ENCODE peak calls at places on chromosome 10, in eight cellular contexts. One of them, this sample, is unnamed.

GRCh38 chr10:114551310-114551972 is 106.6 kb downstream of the ABLIM1 start:
- DNase-seq in GM06990: no peak
- DNase-seq in HFFc6: no peak
- DNase-seq in upper lobe of right lung: peak; percentile 78
- DNase-seq in psoas muscle: peak; percentile 32
- DNase-seq in GM12864: no peak
- DNase-seq in Calu3: no peak
- DNase-seq in HFF-Myc: no peak
- DNase-seq in this sample: no peak

GRCh38 chr10:24953350-24954074 is 1.1 kb upstream of the PRTFDC1 start:
- DNase-seq in GM06990: no peak
- DNase-seq in HFFc6: no peak
- DNase-seq in upper lobe of right lung: no peak
- DNase-seq in psoas muscle: no peak
- DNase-seq in GM12864: no peak
- DNase-seq in Calu3: no peak
- DNase-seq in HFF-Myc: no peak
- DNase-seq in this sample: no peak

GRCh38 chr10:69881202-69881601 is 79.5 kb downstream of the COL13A1 start:
- DNase-seq in GM06990: no peak
- DNase-seq in HFFc6: no peak
- DNase-seq in upper lobe of right lung: no peak
- DNase-seq in psoas muscle: no peak
- DNase-seq in GM12864: no peak
- DNase-seq in Calu3: no peak
- DNase-seq in HFF-Myc: no peak
- DNase-seq in this sample: no peak

GRCh38 chr10:70603439-70603778 is 868 bp upstream of the PRF1 start:
- DNase-seq in GM06990: no peak
- DNase-seq in HFFc6: no peak
- DNase-seq in upper lobe of right lung: no peak
- DNase-seq in psoas muscle: no peak
- DNase-seq in GM12864: no peak
- DNase-seq in Calu3: no peak
- DNase-seq in HFF-Myc: no peak
- DNase-seq in this sample: no peak

GRCh38 chr10:50508315-50509051 is 115.3 kb downstream of the SGMS1 start:
- DNase-seq in GM06990: peak; percentile 88
- DNase-seq in HFFc6: no peak
- DNase-seq in upper lobe of right lung: no peak
- DNase-seq in psoas muscle: no peak
- DNase-seq in GM12864: peak; percentile 94
- DNase-seq in Calu3: peak; percentile 33
- DNase-seq in HFF-Myc: no peak
- DNase-seq in this sample: peak; percentile 62

GRCh38 chr10:58266003-58266825 is 1.5 kb downstream of the IPMK start:
- DNase-seq in GM06990: peak; percentile 34
- DNase-seq in HFFc6: peak; percentile 63
- DNase-seq in upper lobe of right lung: no peak
- DNase-seq in psoas muscle: no peak
- DNase-seq in GM12864: peak; percentile 36
- DNase-seq in Calu3: no peak
- DNase-seq in HFF-Myc: no peak
- DNase-seq in this sample: peak; percentile 40

GRCh38 chr10:96339956-96340904 is 18.6 kb downstream of the OPALIN start:
- DNase-seq in GM06990: no peak
- DNase-seq in HFFc6: peak; percentile 74
- DNase-seq in upper lobe of right lung: no peak
- DNase-seq in psoas muscle: peak; percentile 23
- DNase-seq in GM12864: peak; percentile 43
- DNase-seq in Calu3: peak; percentile 54
- DNase-seq in HFF-Myc: peak; percentile 20
- DNase-seq in this sample: peak; percentile 61

GRCh38 chr10:112491144-112491543 is 44.1 kb downstream of the VTI1A start:
- DNase-seq in GM06990: no peak
- DNase-seq in HFFc6: peak; percentile 14
- DNase-seq in upper lobe of right lung: no peak
- DNase-seq in psoas muscle: no peak
- DNase-seq in GM12864: no peak
- DNase-seq in Calu3: no peak
- DNase-seq in HFF-Myc: no peak
- DNase-seq in this sample: no peak

GRCh38 chr10:89861584-89862287 is 160.3 kb downstream of the KIF20B start:
- DNase-seq in GM06990: no peak
- DNase-seq in HFFc6: peak; percentile 4
- DNase-seq in upper lobe of right lung: no peak
- DNase-seq in psoas muscle: no peak
- DNase-seq in GM12864: no peak
- DNase-seq in Calu3: peak; percentile 11
- DNase-seq in HFF-Myc: no peak
- DNase-seq in this sample: no peak

GRCh38 chr10:110834622-110835219 is 37.0 kb upstream of the PDCD4 start:
- DNase-seq in GM06990: no peak
- DNase-seq in HFFc6: no peak
- DNase-seq in upper lobe of right lung: no peak
- DNase-seq in psoas muscle: no peak
- DNase-seq in GM12864: no peak
- DNase-seq in Calu3: no peak
- DNase-seq in HFF-Myc: no peak
- DNase-seq in this sample: no peak

GRCh38 chr10:79079074-79079397 is 10.3 kb downstream of the ZMIZ1 start:
- DNase-seq in GM06990: no peak
- DNase-seq in HFFc6: no peak
- DNase-seq in upper lobe of right lung: no peak
- DNase-seq in psoas muscle: no peak
- DNase-seq in GM12864: no peak
- DNase-seq in Calu3: no peak
- DNase-seq in HFF-Myc: no peak
- DNase-seq in this sample: no peak

GRCh38 chr10:60029441-60029840 is 123.1 kb upstream of the CCDC6 start:
- DNase-seq in GM06990: no peak
- DNase-seq in HFFc6: no peak
- DNase-seq in upper lobe of right lung: no peak
- DNase-seq in psoas muscle: no peak
- DNase-seq in GM12864: no peak
- DNase-seq in Calu3: no peak
- DNase-seq in HFF-Myc: no peak
- DNase-seq in this sample: no peak

GRCh38 chr10:25974897-25975459 is 40.9 kb downstream of the MYO3A start:
- DNase-seq in GM06990: no peak
- DNase-seq in HFFc6: no peak
- DNase-seq in upper lobe of right lung: no peak
- DNase-seq in psoas muscle: no peak
- DNase-seq in GM12864: no peak
- DNase-seq in Calu3: no peak
- DNase-seq in HFF-Myc: no peak
- DNase-seq in this sample: no peak

GRCh38 chr10:132715791-132716680 is 69.9 kb downstream of the NKX6-2 start:
- DNase-seq in GM06990: no peak
- DNase-seq in HFFc6: no peak
- DNase-seq in upper lobe of right lung: no peak
- DNase-seq in psoas muscle: peak; percentile 7
- DNase-seq in GM12864: no peak
- DNase-seq in Calu3: no peak
- DNase-seq in HFF-Myc: no peak
- DNase-seq in this sample: no peak

GRCh38 chr10:6701289-6701688 is 121.2 kb upstream of the PRKCQ start:
- DNase-seq in GM06990: no peak
- DNase-seq in HFFc6: no peak
- DNase-seq in upper lobe of right lung: no peak
- DNase-seq in psoas muscle: no peak
- DNase-seq in GM12864: no peak
- DNase-seq in Calu3: peak; percentile 52
- DNase-seq in HFF-Myc: no peak
- DNase-seq in this sample: no peak

GRCh38 chr10:86480571-86480970 is 41.0 kb downstream of the WAPL start:
- DNase-seq in GM06990: no peak
- DNase-seq in HFFc6: no peak
- DNase-seq in upper lobe of right lung: no peak
- DNase-seq in psoas muscle: no peak
- DNase-seq in GM12864: no peak
- DNase-seq in Calu3: no peak
- DNase-seq in HFF-Myc: no peak
- DNase-seq in this sample: no peak

GRCh38 chr10:69403519-69403918 is 13.2 kb downstream of the TACR2 start:
- DNase-seq in GM06990: no peak
- DNase-seq in HFFc6: peak; percentile 72
- DNase-seq in upper lobe of right lung: no peak
- DNase-seq in psoas muscle: no peak
- DNase-seq in GM12864: no peak
- DNase-seq in Calu3: no peak
- DNase-seq in HFF-Myc: no peak
- DNase-seq in this sample: no peak

GRCh38 chr10:63633677-63634487 is 112.7 kb downstream of the REEP3 start:
- DNase-seq in GM06990: no peak
- DNase-seq in HFFc6: peak; percentile 37
- DNase-seq in upper lobe of right lung: no peak
- DNase-seq in psoas muscle: no peak
- DNase-seq in GM12864: no peak
- DNase-seq in Calu3: peak; percentile 43
- DNase-seq in HFF-Myc: peak; percentile 45
- DNase-seq in this sample: no peak
- TF ChIP-seq CTCF in GM06990: peak; percentile 24
- TF ChIP-seq CTCF in HFFc6: peak; percentile 78
- TF ChIP-seq CTCF in upper lobe of right lung: peak; percentile 41
- TF ChIP-seq CTCF in psoas muscle: peak; percentile 36
- TF ChIP-seq CTCF in GM12864: no peak
- TF ChIP-seq CTCF in Calu3: peak; percentile 47
- TF ChIP-seq CTCF in HFF-Myc: peak; percentile 47
- TF ChIP-seq CTCF in this sample: peak; percentile 18

GRCh38 chr10:46301721-46302479 is 15.1 kb downstream of the ANTXRL start:
- DNase-seq in GM06990: no peak
- DNase-seq in HFFc6: no peak
- DNase-seq in upper lobe of right lung: no peak
- DNase-seq in psoas muscle: no peak
- DNase-seq in GM12864: no peak
- DNase-seq in Calu3: no peak
- DNase-seq in HFF-Myc: no peak
- DNase-seq in this sample: no peak

GRCh38 chr10:46299531-46300366 is 13.0 kb downstream of the ANTXRL start:
- DNase-seq in GM06990: no peak
- DNase-seq in HFFc6: no peak
- DNase-seq in upper lobe of right lung: no peak
- DNase-seq in psoas muscle: no peak
- DNase-seq in GM12864: no peak
- DNase-seq in Calu3: no peak
- DNase-seq in HFF-Myc: no peak
- DNase-seq in this sample: peak; percentile 21

GRCh38 chr10:46299267-46299530 is 12.4 kb downstream of the ANTXRL start:
- DNase-seq in GM06990: no peak
- DNase-seq in HFFc6: no peak
- DNase-seq in upper lobe of right lung: no peak
- DNase-seq in psoas muscle: no peak
- DNase-seq in GM12864: no peak
- DNase-seq in Calu3: no peak
- DNase-seq in HFF-Myc: no peak
- DNase-seq in this sample: peak; percentile 18

GRCh38 chr10:46298346-46299266 is 11.8 kb downstream of the ANTXRL start:
- DNase-seq in GM06990: no peak
- DNase-seq in HFFc6: no peak
- DNase-seq in upper lobe of right lung: no peak
- DNase-seq in psoas muscle: no peak
- DNase-seq in GM12864: no peak
- DNase-seq in Calu3: no peak
- DNase-seq in HFF-Myc: no peak
- DNase-seq in this sample: peak; percentile 14

DNA sequence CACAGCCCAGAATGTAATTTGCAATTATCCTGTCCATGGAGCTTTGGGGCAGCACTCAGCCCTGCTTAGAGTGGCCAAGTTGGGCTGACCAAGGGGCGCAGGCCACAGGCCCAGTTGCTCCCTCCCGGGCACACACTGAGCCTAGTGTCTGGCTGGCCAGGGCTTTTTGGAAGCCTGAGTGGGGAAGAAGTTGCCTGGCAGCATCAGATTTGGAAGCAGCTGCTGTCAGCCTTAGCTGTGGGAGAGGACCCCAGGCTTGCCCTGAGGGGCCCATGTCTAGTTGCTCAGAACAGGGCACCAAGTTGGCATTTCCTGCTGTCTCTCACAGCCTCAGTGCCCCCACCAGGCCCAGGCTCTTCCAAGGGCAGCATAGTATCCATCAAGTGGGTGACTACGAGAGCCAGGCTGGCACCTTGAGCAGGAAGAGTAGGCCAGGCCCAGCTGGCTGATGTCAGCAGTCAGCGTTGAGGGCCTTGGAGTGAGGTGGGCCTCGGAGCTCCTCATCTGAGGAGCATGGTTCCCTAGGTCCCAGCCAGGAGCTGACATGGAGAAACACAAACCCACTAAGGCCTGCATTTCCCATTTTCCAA is 14.4 kb downstream of the ANTXRL start:
- DNase-seq in GM06990: no peak
- DNase-seq in HFFc6: no peak
- DNase-seq in upper lobe of right lung: no peak
- DNase-seq in psoas muscle: no peak
- DNase-seq in GM12864: no peak
- DNase-seq in Calu3: no peak
- DNase-seq in HFF-Myc: no peak
- DNase-seq in this sample: no peak
- TF ChIP-seq CTCF in GM06990: no peak
- TF ChIP-seq CTCF in HFFc6: no peak
- TF ChIP-seq CTCF in upper lobe of right lung: no peak
- TF ChIP-seq CTCF in psoas muscle: no peak
- TF ChIP-seq CTCF in GM12864: no peak
- TF ChIP-seq CTCF in Calu3: no peak
- TF ChIP-seq CTCF in HFF-Myc: no peak
- TF ChIP-seq CTCF in this sample: no peak

DNA sequence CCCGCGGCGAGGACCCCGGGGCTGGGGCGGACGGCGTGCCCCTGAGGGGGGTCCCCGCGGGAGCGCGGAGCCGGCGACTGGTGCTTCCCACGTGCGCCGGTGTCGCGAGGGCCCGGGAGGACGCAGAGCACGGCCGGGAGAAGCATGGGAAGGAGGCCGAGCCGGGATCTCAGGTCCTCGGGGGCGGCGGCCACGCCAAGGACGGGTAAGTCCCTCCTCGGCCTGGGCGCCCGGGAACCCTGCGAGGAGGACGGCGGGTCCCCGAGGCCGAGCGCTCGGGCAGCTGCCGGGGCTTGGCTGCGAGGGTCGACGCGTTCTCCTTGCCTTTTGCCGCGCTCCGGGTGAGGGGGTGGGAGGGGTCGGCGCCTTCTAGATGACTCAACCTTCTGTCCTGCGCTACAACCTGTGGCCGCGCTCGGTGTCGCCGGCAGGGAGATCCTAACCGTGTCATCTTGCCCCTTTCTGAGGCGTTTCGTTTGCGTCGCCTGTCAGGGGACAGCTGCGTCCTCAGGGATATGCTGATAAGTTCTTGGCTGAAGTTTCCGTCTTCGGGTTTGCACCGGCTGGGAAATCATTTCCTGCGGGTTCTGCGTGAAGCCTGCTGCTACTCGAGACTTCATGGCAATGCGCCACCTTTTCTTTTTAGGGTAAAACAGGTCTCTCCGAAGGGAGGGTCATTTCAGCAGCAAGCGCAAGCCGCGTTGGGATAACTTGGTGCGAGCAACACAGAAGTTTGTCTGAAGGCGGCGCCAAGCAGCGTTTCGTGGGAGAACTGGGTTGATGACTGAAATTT is 529 bp downstream of the TASOR2 start:
- DNase-seq in GM06990: peak; percentile 83
- DNase-seq in HFFc6: peak; percentile 69
- DNase-seq in upper lobe of right lung: peak; percentile 84
- DNase-seq in psoas muscle: peak; percentile 66
- DNase-seq in GM12864: peak; percentile 35
- DNase-seq in Calu3: peak; percentile 64
- DNase-seq in HFF-Myc: peak; percentile 52
- DNase-seq in this sample: peak; percentile 58
- TF ChIP-seq CTCF in GM06990: peak; percentile 54
- TF ChIP-seq CTCF in HFFc6: peak; percentile 71
- TF ChIP-seq CTCF in upper lobe of right lung: peak; percentile 56
- TF ChIP-seq CTCF in psoas muscle: peak; percentile 49
- TF ChIP-seq CTCF in GM12864: peak; percentile 41
- TF ChIP-seq CTCF in Calu3: peak; percentile 11
- TF ChIP-seq CTCF in HFF-Myc: peak; percentile 42
- TF ChIP-seq CTCF in this sample: peak; percentile 59

GRCh38 chr10:29465384-29465783 is 169.4 kb downstream of the SVIL start:
- DNase-seq in GM06990: no peak
- DNase-seq in HFFc6: no peak
- DNase-seq in upper lobe of right lung: no peak
- DNase-seq in psoas muscle: no peak
- DNase-seq in GM12864: no peak
- DNase-seq in Calu3: no peak
- DNase-seq in HFF-Myc: no peak
- DNase-seq in this sample: no peak
- TF ChIP-seq CTCF in GM06990: peak; percentile 26
- TF ChIP-seq CTCF in HFFc6: peak; percentile 57
- TF ChIP-seq CTCF in upper lobe of right lung: no peak
- TF ChIP-seq CTCF in psoas muscle: no peak
- TF ChIP-seq CTCF in GM12864: no peak
- TF ChIP-seq CTCF in Calu3: peak; percentile 36
- TF ChIP-seq CTCF in HFF-Myc: peak; percentile 26
- TF ChIP-seq CTCF in this sample: no peak